ENCODE peak calls at places on chromosome 13, in five cellular contexts. S is GM23248, G is PC-3, P is neural progenitor cell, V is SK-N-SH. O is an unnamed sample.

GRCh38 chr13:79853258-79853657 is 372.3 kb downstream of the NDFIP2 start:
- DNase-seq in S (no peak), V (no peak), P (no peak), G (no peak), O (no peak)

GRCh38 chr13:110873639-110874507 is 41.0 kb downstream of the ANKRD10 start:
- DNase-seq in V (no peak), P (no peak), S (no peak), G (no peak), O (no peak)

GRCh38 chr13:102697264-102697663 is 2.4 kb upstream of the METTL21C start:
- DNase-seq in G (no peak), V (no peak), S (no peak), P (no peak), O (no peak)

GRCh38 chr13:58933475-58933874 is 1230.3 kb downstream of the DIAPH3 start:
- DNase-seq in P (no peak), G (no peak), S (no peak), V (no peak), O (peak; percentile 39)

GRCh38 chr13:96003304-96003703 is 49.9 kb downstream of the UGGT2 start:
- DNase-seq in G (peak; percentile 28), P (no peak), V (no peak), S (peak; percentile 43), O (peak; percentile 53)

GRCh38 chr13:43876366-43876765 is 3.2 kb downstream of the CCDC122 start:
- DNase-seq in P (no peak), G (peak; percentile 77), S (no peak), V (no peak), O (no peak)

GRCh38 chr13:21688056-21688455 is 17.2 kb downstream of the FGF9 start:
- DNase-seq in S (no peak), V (no peak), G (no peak), P (no peak), O (no peak)

GRCh38 chr13:39422845-39423565 is 180.0 kb downstream of the LHFPL6 start:
- DNase-seq in V (no peak), G (no peak), S (peak; percentile 21), P (no peak), O (peak; percentile 38)

GRCh38 chr13:108326318-108326717 is 56.8 kb downstream of the TNFSF13B start:
- DNase-seq in G (no peak), P (no peak), V (no peak), S (no peak), O (peak; percentile 27)

GRCh38 chr13:49806126-49806536 is 13.6 kb upstream of the KPNA3 start:
- DNase-seq in V (no peak), G (peak; percentile 58), S (peak; percentile 23), P (no peak), O (no peak)

GRCh38 chr13:102799544-102800144 is 725 bp downstream of the BIVM start:
- DNase-seq in V (peak; percentile 75), S (peak; percentile 61), P (peak; percentile 46), G (no peak), O (peak; percentile 21)

GRCh38 chr13:44355643-44356042 is 18.0 kb upstream of the SERP2 start:
- DNase-seq in V (no peak), P (no peak), S (no peak), G (no peak), O (no peak)

GRCh38 chr13:47085346-47085745 is 188.5 kb upstream of the HTR2A start:
- DNase-seq in P (no peak), V (no peak), S (peak; percentile 73), G (peak; percentile 37), O (no peak)

GRCh38 chr13:111112196-111112595 is 2.9 kb upstream of the ARHGEF7 start:
- DNase-seq in S (no peak), V (no peak), G (no peak), P (no peak), O (no peak)

GRCh38 chr13:53012707-53013106 is 15.9 kb upstream of the OLFM4 start:
- DNase-seq in S (no peak), P (no peak), G (no peak), V (no peak), O (no peak)

GRCh38 chr13:93413972-93414717 is 187.5 kb downstream of the GPC6 start:
- DNase-seq in G (no peak), S (peak; percentile 27), V (no peak), P (no peak), O (peak; percentile 58)

GRCh38 chr13:107835339-107836018 is 379.9 kb downstream of the LIG4 start:
- DNase-seq in S (peak; percentile 92), V (no peak), P (no peak), G (peak; percentile 92), O (no peak)

GRCh38 chr13:44278164-44278563 is 95.5 kb upstream of the SERP2 start:
- DNase-seq in G (no peak), S (no peak), V (no peak), P (no peak), O (no peak)

GRCh38 chr13:24328145-24328544 is 18.8 kb downstream of the C1QTNF9 start:
- DNase-seq in P (no peak), G (no peak), S (no peak), V (peak; percentile 60), O (peak; percentile 34)

GRCh38 chr13:33937373-33938087 is 119.6 kb downstream of the RFC3 start:
- DNase-seq in S (no peak), V (no peak), P (peak; percentile 74), G (peak; percentile 5), O (peak; percentile 26)

GRCh38 chr13:57787058-57787791 is 155.7 kb downstream of the PCDH17 start:
- DNase-seq in V (no peak), G (no peak), P (peak; percentile 74), S (no peak), O (peak; percentile 56)

GRCh38 chr13:74026753-74027152 is 107.5 kb downstream of the KLF12 start:
- DNase-seq in G (peak; percentile 23), V (no peak), S (no peak), P (no peak), O (peak; percentile 85)
- H3F3A ChIP-seq in G (no peaks in the 10 kb centered on the region), V (no peaks in the 10 kb centered on the region), S (peaks cover 4% of the 10 kb centered on the region), P (no peaks in the 10 kb centered on the region), O (no peaks in the 10 kb centered on the region)

DNA sequence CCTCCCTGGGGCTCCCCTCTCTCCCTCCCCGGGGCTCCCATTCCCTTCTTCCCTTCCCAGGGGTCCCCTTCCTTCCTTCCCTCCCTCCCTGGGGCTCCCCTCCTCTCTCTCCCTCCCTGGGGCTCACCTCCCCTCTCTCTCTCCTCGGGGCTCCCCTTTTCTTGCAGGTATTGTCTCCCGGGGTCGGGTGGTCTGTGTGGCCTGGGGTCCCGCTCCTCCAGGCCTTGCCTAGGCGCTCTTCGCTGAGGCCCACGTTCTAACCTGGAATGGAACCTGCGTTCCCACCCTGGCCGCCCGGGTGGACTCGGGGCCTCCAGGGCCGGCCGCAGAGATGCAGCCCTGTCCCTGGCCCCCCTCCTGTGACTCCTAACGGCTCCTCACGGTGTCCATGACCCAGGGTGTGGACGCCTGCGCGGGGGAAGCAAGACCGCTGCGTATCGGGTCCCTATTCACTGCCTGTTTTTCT is 940 bp upstream of the DCUN1D2 start:
- DNase-seq in P (peak; percentile 49), S (peak; percentile 79), G (peak; percentile 11), V (peak; percentile 78), O (peak; percentile 76)
- TF ChIP-seq EZH2phosphoT487 in P (no peak), S (no peak), G (no peak), V (no peak), O (no peak)

GRCh38 chr13:109755997-109756396 is 30.4 kb downstream of the IRS2 start:
- DNase-seq in P (no peak), G (no peak), V (no peak), S (no peak), O (no peak)

GRCh38 chr13:109755551-109755950 is 30.8 kb downstream of the IRS2 start:
- DNase-seq in P (no peak), V (no peak), S (no peak), G (no peak), O (no peak)

GRCh38 chr13:109758937-109759480 is 27.4 kb downstream of the IRS2 start:
- DNase-seq in S (no peak), V (no peak), P (no peak), G (no peak), O (no peak)

GRCh38 chr13:109759609-109760008 is 26.8 kb downstream of the IRS2 start:
- DNase-seq in G (no peak), P (no peak), V (no peak), S (no peak), O (no peak)

GRCh38 chr13:109756778-109757177 is 29.6 kb downstream of the IRS2 start:
- DNase-seq in V (no peak), P (no peak), G (no peak), S (no peak), O (no peak)
- H3F3A ChIP-seq in V (peaks cover 3% of the 10 kb centered on the region), P (no peaks in the 10 kb centered on the region), G (no peaks in the 10 kb centered on the region), S (peaks cover 5% of the 10 kb centered on the region), O (no peaks in the 10 kb centered on the region)

GRCh38 chr13:25744176-25744575 is 307.6 kb downstream of the SHISA2 start:
- DNase-seq in V (peak; percentile 38), S (no peak), P (no peak), G (no peak), O (no peak)

GRCh38 chr13:25742220-25742619 is 309.6 kb downstream of the SHISA2 start:
- DNase-seq in V (no peak), P (no peak), G (no peak), S (no peak), O (no peak)

GRCh38 chr13:25738797-25739196 is 313.0 kb downstream of the SHISA2 start:
- DNase-seq in P (no peak), S (no peak), V (no peak), G (no peak), O (no peak)

GRCh38 chr13:25741796-25742195 is 310.0 kb downstream of the SHISA2 start:
- DNase-seq in P (no peak), G (no peak), V (no peak), S (no peak), O (no peak)

DNA sequence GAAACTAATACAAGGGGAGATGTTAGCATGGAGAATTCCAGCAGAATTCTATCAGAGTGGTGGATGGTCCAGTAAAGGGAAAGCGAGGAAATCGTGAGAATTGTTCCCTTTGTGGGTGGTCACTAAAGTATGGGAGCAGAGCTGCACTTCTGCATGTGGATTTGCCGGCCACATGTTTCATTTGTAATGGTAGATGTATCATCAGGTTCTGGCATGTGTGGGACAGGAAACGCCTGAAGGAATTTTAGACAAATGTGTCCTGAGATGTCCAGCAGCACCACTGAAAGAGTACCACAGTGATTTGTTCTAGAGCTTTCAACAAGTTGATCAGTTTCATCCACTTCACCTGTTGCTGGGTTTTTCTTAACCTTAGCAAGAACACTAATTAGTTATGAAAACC is 308.4 kb downstream of the SHISA2 start:
- DNase-seq in P (no peak), S (no peak), G (no peak), V (no peak), O (no peak)
- TF ChIP-seq EZH2phosphoT487 in P (no peak), S (no peak), G (no peak), V (no peak), O (no peak)